ENCODE peak calls at places on chromosomes 5 and 9, in six cellular contexts. Q, N, X, J, S and M are unnamed samples.

GRCh38 chr5:147455321-147455720 is 54.5 kb downstream of the DPYSL3 start:
- DNase-seq in S (no peak), N (no peak), Q (peak), J (no peak), X (no peak), M (no peak)

GRCh38 chr5:17190242-17190778 is 27.1 kb upstream of the BASP1 start:
- DNase-seq in J (no peak), Q (peak), N (peak), X (no peak), S (peak), M (peak)

GRCh38 chr9:7360513-7360912 is 439.1 kb downstream of the DMAC1 start:
- DNase-seq in Q (no peak), S (peak), J (no peak), X (no peak), N (no peak), M (no peak)

GRCh38 chr9:6973762-6974161 is 216.0 kb downstream of the KDM4C start:
- DNase-seq in J (no peak), X (no peak), Q (peak), N (no peak), S (no peak), M (no peak)

GRCh38 chr5:169701910-169702451 is 64.9 kb downstream of the DOCK2 start:
- DNase-seq in J (no peak), X (no peak), Q (peak), N (peak), S (peak), M (no peak)

GRCh38 chr9:92911496-92912475 is 33.9 kb upstream of the ZNF484 start:
- DNase-seq in J (no peak), S (no peak), X (no peak), N (no peak), Q (no peak), M (peak)

GRCh38 chr5:101989659-101990058 is 306.4 kb downstream of the SLCO4C1 start:
- DNase-seq in N (no peak), S (no peak), Q (no peak), J (no peak), X (no peak), M (no peak)

GRCh38 chr5:1474875-1475543 is 29.8 kb upstream of the SLC6A3 start:
- DNase-seq in N (no peak), J (peak), Q (no peak), X (no peak), S (no peak), M (no peak)

GRCh38 chr9:114343471-114344187 is 14.0 kb downstream of the ORM2 start:
- DNase-seq in N (no peak), Q (peak), X (no peak), J (peak), S (no peak), M (no peak)